ENCODE peak calls at places on chromosomes 3 and 15, in seven cellular contexts. Y, D, M, J, O, K and U are unnamed samples. For H3K4me1 and H3K27me3, the result is how much of the 10 kb centered on the place peaks cover.

GRCh38 chr3:159346504-159346903 is 544.6 kb downstream of the MFSD1 start:
- DNase-seq in Y (no peak), D (no peak), M (no peak), J (no peak), O (no peak), K (no peak), U (no peak)

GRCh38 chr15:74752486-74753395 is 4.1 kb downstream of the CYP1A2 start:
- DNase-seq in Y (peak), D (peak), M (no peak), J (no peak), O (no peak), K (no peak), U (no peak)

GRCh38 chr15:58357529-58358476 is 74.0 kb upstream of the LIPC start:
- DNase-seq in Y (peak), D (no peak), M (peak), J (no peak), O (peak), K (no peak), U (no peak)

GRCh38 chr3:188664795-188665194 is 507.0 kb upstream of the TPRG1 start:
- DNase-seq in Y (no peak), D (no peak), M (no peak), J (no peak), O (no peak), K (no peak), U (no peak)

GRCh38 chr15:35206060-35206675 is 121.1 kb upstream of the NANOGP8 start:
- DNase-seq in Y (peak), D (no peak), M (no peak), J (no peak), O (no peak), K (no peak), U (no peak)

GRCh38 chr3:33394403-33395054 is 45.7 kb downstream of the UBP1 start:
- DNase-seq in Y (no peak), D (no peak), M (no peak), J (no peak), O (no peak), K (no peak), U (no peak)

GRCh38 chr15:101121511-101122090 is 130.2 kb downstream of the CHSY1 start:
- DNase-seq in Y (peak), D (peak), M (peak), J (peak), O (peak), K (peak), U (peak)

GRCh38 chr15:74758736-74759135 is 10.1 kb downstream of the CYP1A2 start:
- DNase-seq in Y (no peak), D (no peak), M (no peak), J (no peak), O (no peak), K (no peak), U (no peak)

GRCh38 chr3:56864090-56864489 is 62.3 kb upstream of the ARHGEF3 start:
- DNase-seq in Y (no peak), D (no peak), M (no peak), J (no peak), O (no peak), K (no peak), U (no peak)

GRCh38 chr3:94172695-94173310 is 109.9 kb downstream of the NSUN3 start:
- DNase-seq in Y (no peak), D (no peak), M (no peak), J (no peak), O (no peak), K (no peak), U (no peak)

GRCh38 chr3:188174309-188175044 is 20.5 kb downstream of the LPP start:
- DNase-seq in Y (no peak), D (no peak), M (no peak), J (no peak), O (no peak), K (peak), U (no peak)

GRCh38 chr3:151859905-151860304 is 13.5 kb upstream of the SUCNR1 start:
- DNase-seq in Y (peak), D (no peak), M (no peak), J (no peak), O (no peak), K (no peak), U (no peak)

GRCh38 chr15:79154491-79155182 is 64.1 kb upstream of the RASGRF1 start:
- DNase-seq in Y (no peak), D (no peak), M (no peak), J (no peak), O (no peak), K (no peak), U (no peak)

GRCh38 chr15:89725064-89725463 is 26.0 kb downstream of the MESP1 start:
- DNase-seq in Y (no peak), D (no peak), M (no peak), J (no peak), O (no peak), K (no peak), U (no peak)

GRCh38 chr3:58093573-58094195 is 85.5 kb downstream of the FLNB start:
- DNase-seq in Y (peak), D (peak), M (no peak), J (no peak), O (no peak), K (peak), U (no peak)

GRCh38 chr3:114627760-114628159 is 333.9 kb downstream of the TIGIT start:
- DNase-seq in Y (peak), D (no peak), M (no peak), J (no peak), O (no peak), K (peak), U (no peak)

GRCh38 chr15:97849183-97849582 is 111.3 kb upstream of the ARRDC4 start:
- DNase-seq in Y (no peak), D (no peak), M (no peak), J (no peak), O (no peak), K (no peak), U (no peak)

GRCh38 chr3:36166477-36166876 is 213.8 kb upstream of the STAC start:
- DNase-seq in Y (peak), D (peak), M (no peak), J (no peak), O (no peak), K (no peak), U (no peak)

GRCh38 chr3:99012051-99012450 is 110.6 kb upstream of the DCBLD2 start:
- DNase-seq in Y (peak), D (no peak), M (no peak), J (no peak), O (no peak), K (peak), U (no peak)

GRCh38 chr3:107524214-107525100 is 1.7 kb downstream of the BBX start:
- DNase-seq in Y (peak), D (peak), M (peak), J (peak), O (peak), K (peak), U (peak)

GRCh38 chr3:194058189-194058571 is 77.8 kb upstream of the HES1 start:
- DNase-seq in Y (peak), D (peak), M (peak), J (peak), O (peak), K (peak), U (no peak)

GRCh38 chr3:107561980-107562379 is 39.2 kb downstream of the BBX start:
- DNase-seq in Y (no peak), D (no peak), M (no peak), J (no peak), O (no peak), K (no peak), U (no peak)

GRCh38 chr3:183253364-183253960 is 409 bp downstream of the B3GNT5 start:
- DNase-seq in Y (peak), D (peak), M (peak), J (peak), O (peak), K (peak), U (peak)

GRCh38 chr15:78007965-78008886 is 69.3 kb downstream of the TBC1D2B start:
- DNase-seq in Y (peak), D (peak), M (no peak), J (peak), O (no peak), K (no peak), U (no peak)

GRCh38 chr3:4507010-4507596 is 14.0 kb downstream of the ITPR1 start:
- DNase-seq in Y (no peak), D (no peak), M (no peak), J (no peak), O (no peak), K (no peak), U (no peak)
- H3K4me1 ChIP-seq in Y (under half), D (under half), M (under half), J (under half), O (under half), K (under half), U (under half)

DNA sequence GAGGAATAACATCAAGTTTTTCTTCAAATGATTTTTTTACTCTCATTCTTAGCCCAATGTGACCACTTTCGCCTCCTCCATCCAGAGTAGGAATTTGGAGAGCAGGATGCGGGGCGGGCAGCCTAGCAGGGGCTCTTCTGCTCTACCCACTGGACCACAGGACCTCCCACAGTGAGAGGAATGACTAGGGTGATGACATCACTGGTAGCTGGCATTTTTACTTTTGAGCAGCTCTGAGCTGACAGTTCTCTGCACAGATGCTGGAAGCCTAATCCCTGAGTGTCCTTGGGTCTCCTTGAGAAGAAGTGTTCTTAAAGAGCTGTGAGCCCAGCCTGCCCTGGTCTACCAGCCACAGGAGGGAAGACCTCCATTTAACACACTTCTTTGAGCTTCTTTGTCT is 1.4 kb upstream of the HCN4 start:
- DNase-seq in Y (no peak), D (no peak), M (no peak), J (no peak), O (no peak), K (no peak), U (no peak)
- H3K27me3 ChIP-seq in Y (under half), D (under half), M (under half), J (half or more), O (under half), K (under half), U (under half)

GRCh38 chr15:64096486-64097431 is 977 bp downstream of the SNX1 start:
- DNase-seq in Y (peak), D (no peak), M (no peak), J (no peak), O (no peak), K (no peak), U (no peak)

GRCh38 chr15:64092864-64093626 is 593 bp downstream of the CIAO2A start:
- DNase-seq in Y (peak), D (peak), M (peak), J (peak), O (peak), K (no peak), U (peak)

GRCh38 chr15:64095431-64095794 is 369 bp upstream of the SNX1 start:
- DNase-seq in Y (no peak), D (no peak), M (no peak), J (no peak), O (no peak), K (no peak), U (no peak)

GRCh38 chr15:64093627-64094417 is at the start of gene CIAO2A:
- DNase-seq in Y (peak), D (peak), M (peak), J (peak), O (peak), K (peak), U (peak)

DNA sequence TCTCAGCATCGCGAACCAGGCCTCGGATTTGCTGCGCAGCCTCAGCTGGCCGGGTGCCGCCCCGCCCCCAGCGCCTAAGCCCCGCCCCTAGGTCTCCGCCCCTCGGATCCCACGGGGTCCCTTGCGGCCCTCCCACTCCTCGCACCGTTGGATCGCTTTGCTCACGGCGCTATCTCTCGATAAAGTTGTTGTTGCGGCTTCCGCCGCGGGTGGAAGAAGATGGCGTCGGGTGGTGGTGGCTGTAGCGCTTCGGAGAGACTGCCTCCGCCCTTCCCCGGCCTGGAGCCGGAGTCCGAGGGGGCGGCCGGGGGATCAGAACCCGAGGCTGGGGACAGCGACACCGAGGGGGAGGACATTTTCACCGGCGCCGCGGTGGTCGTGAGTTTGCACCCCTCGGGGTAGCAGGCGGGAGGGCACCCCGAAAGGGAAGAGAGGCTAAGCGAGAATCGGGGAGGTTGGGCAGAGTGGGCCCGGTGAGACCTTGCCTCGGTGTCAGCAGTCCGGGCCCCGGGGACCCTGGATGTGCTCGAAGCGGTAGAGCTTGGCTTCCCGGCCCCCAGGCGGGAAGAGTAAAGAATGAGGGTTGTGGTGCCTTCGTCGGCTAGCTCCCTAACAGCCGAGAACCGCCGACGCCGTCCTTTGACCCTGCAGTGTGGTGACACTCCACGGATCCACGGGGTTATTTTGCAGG is at the start of gene SNX1:
- DNase-seq in Y (peak), D (peak), M (peak), J (peak), O (peak), K (peak), U (peak)
- H3K4me3 ChIP-seq in Y (peak), D (peak), M (peak), J (peak), O (peak), K (peak), U (peak)

DNA sequence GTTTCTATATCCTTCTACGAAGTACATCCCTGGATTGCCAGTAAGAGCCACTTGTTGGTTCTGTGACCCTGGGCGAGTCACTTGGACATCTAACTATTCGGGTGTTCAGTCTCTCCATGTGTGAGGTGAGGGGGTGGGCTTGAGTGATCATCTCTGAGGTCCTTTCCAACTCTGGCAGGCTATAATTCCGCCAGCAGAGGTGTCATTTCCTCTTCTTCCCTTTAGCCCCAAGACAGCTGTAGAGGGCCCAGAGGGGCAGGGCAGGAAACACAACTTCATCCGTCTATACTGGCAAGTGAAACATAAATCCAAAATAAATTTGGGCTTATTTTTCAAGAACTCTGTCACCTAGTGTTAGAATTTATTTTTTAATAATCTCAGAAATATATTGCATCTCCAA is 38.1 kb downstream of the C2CD4A start:
- DNase-seq in Y (no peak), D (no peak), M (no peak), J (no peak), O (no peak), K (no peak), U (no peak)
- H3K4me1 ChIP-seq in Y (under half), D (under half), M (under half), J (under half), O (under half), K (under half), U (under half)